ENCODE peak calls at places on chromosomes 5 and 9, in four cellular contexts. R is colonic mucosa, X is GM12865, M is fibroblast of the aortic adventitia. L is an unnamed sample.

GRCh38 chr5:93164690-93165089 is 416.3 kb downstream of the NR2F1-AS1 start:
- DNase-seq in R (no peak), X (no peak), M (peak), L (peak)

GRCh38 chr5:36607838-36608783 is 1.7 kb downstream of the SLC1A3 start:
- DNase-seq in R (no peak), X (no peak), M (peak), L (no peak)

GRCh38 chr5:96509721-96510383 is 76.8 kb upstream of the PCSK1 start:
- DNase-seq in R (no peak), X (no peak), M (peak), L (peak)

GRCh38 chr9:114430443-114430842 is 42.7 kb upstream of the AKNA start:
- DNase-seq in R (no peak), X (no peak), M (no peak), L (peak)

GRCh38 chr9:20170122-20170521 is 381.3 kb upstream of the SLC24A2 start:
- DNase-seq in R (no peak), X (no peak), M (no peak), L (no peak)

GRCh38 chr5:87302061-87302460 is 34.4 kb downstream of the RASA1 start:
- DNase-seq in R (no peak), X (no peak), M (peak), L (no peak)

GRCh38 chr9:128892223-128892892 is 10.4 kb downstream of the LRRC8A start:
- DNase-seq in R (peak), X (no peak), M (peak), L (peak)

GRCh38 chr5:14445581-14446290 is 135.9 kb upstream of the OTULINL start:
- DNase-seq in R (no peak), X (no peak), M (peak), L (no peak)

GRCh38 chr5:62327627-62328026 is 21.6 kb downstream of the KIF2A start:
- DNase-seq in R (no peak), X (no peak), M (no peak), L (no peak)

GRCh38 chr5:11719888-11720481 is 184.3 kb downstream of the CTNND2 start:
- DNase-seq in R (peak), X (peak), M (no peak), L (no peak)

GRCh38 chr9:84600739-84601138 is 68.8 kb upstream of the NTRK2 start:
- DNase-seq in R (no peak), X (peak), M (no peak), L (no peak)

GRCh38 chr5:154654484-154655375 is 100.4 kb upstream of the LARP1 start:
- DNase-seq in R (no peak), X (no peak), M (peak), L (no peak)

GRCh38 chr5:90747175-90747574 is 188.6 kb downstream of the ADGRV1 start:
- DNase-seq in R (no peak), X (peak), M (no peak), L (no peak)

GRCh38 chr5:33230467-33231078 is 210.2 kb upstream of the TARS1 start:
- DNase-seq in R (no peak), X (no peak), M (peak), L (no peak)

GRCh38 chr5:152638996-152639552 is 234.0 kb upstream of the NMUR2 start:
- DNase-seq in R (no peak), X (no peak), M (no peak), L (no peak)

GRCh38 chr5:6236170-6236793 is 142.1 kb downstream of the MED10 start:
- DNase-seq in R (no peak), X (no peak), M (no peak), L (no peak)

GRCh38 chr9:122087406-122088200 is 5.5 kb downstream of the TTLL11 start:
- DNase-seq in R (no peak), X (no peak), M (peak), L (peak)

DNA sequence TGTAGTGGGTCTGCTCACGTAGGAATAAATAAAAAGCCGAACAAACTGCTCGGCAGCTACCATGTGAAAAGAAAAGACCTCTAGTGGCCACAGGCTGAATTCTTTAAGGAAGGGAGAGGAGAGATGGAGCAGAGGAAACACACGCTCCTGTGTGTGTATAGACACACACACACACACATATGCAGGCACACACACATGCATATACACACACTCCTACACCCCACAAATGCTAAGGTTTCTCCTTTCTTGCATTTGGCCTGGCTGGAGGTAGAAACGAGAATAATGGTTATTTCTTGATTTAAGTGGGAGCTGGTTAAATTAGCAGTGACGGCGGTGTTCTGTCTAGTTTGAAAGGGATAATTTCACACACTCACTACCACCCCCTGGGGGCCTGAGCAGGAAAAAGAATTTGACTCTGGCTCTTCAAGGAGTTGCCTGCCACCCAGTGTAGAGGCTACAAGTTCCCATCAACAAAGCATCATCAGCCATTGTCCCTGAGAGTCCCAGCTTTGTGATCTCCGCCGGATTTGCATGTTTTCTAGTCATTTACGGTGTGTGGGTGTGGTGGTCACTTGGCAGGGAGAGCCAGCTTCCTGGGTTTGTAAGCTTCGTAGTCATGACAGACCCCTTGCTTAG is at the start of gene INSYN2B:
- DNase-seq in R (peak), X (peak), M (peak), L (peak)
- H3K4me3 ChIP-seq in R (no peak), X (no peak), M (peak), L (peak)

DNA sequence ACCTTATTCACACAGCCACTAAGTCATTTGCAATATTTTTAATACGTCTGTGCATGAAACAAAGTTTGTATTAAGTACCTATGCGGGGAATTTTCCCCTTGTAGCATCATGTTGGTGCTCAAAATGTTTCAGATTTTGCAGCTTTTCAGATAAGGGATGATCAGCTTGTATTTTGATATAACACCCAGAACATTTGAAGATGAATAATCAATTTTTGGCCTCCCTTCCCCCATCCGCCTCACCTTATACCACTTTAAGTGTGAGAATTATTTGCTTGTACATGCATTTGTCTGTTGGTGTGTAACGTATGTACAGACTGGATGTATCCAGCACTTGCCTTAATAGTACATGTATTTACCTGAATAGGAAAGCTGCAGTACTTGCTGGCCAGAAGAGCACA is 1.7 kb downstream of the JAK2 start:
- DNase-seq in R (no peak), X (no peak), M (no peak), L (no peak)
- H3K4me3 ChIP-seq in R (peak), X (peak), M (peak), L (peak)

GRCh38 chr9:26746357-26747072 is 146.1 kb downstream of the CAAP1 start:
- DNase-seq in R (no peak), X (peak), M (peak), L (no peak)
- H3K4me3 ChIP-seq in R (no peak), X (no peak), M (no peak), L (no peak)

GRCh38 chr9:36163840-36164175 is 5.4 kb upstream of the CCIN start:
- DNase-seq in R (no peak), X (no peak), M (peak), L (peak)

GRCh38 chr9:36164361-36164760 is 4.8 kb upstream of the CCIN start:
- DNase-seq in R (no peak), X (no peak), M (no peak), L (peak)

GRCh38 chr9:36164989-36165388 is 4.2 kb upstream of the CCIN start:
- DNase-seq in R (no peak), X (no peak), M (no peak), L (peak)

GRCh38 chr9:36166150-36166927 is 2.8 kb upstream of the CCIN start:
- DNase-seq in R (peak), X (peak), M (peak), L (peak)

DNA sequence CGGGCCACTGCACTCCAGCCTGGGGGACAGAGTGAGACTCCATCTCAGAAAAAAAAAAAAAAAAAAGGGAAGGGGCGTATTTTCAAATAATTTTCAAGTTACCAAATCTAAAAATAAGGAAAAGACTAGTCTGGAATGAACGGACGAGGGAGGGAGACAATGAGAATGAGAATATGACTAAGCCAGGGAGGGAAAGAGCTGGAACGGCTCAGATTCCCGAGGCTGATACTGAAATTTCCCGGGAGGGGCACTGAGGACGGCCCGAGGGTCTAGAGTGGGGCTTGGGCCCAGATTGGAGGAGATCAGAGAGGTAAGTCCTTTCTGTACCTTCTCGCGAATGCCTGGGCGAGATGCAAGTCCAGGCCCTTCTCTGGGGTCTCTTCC is 3.4 kb upstream of the CCIN start:
- DNase-seq in R (no peak), X (no peak), M (peak), L (peak)
- H3K4me3 ChIP-seq in R (peak), X (no peak), M (peak), L (peak)

GRCh38 chr9:23825143-23825531 is 903 bp downstream of the ELAVL2 start:
- DNase-seq in R (no peak), X (no peak), M (no peak), L (no peak)
- H3K4me3 ChIP-seq in R (peak), X (no peak), M (peak), L (no peak)

DNA sequence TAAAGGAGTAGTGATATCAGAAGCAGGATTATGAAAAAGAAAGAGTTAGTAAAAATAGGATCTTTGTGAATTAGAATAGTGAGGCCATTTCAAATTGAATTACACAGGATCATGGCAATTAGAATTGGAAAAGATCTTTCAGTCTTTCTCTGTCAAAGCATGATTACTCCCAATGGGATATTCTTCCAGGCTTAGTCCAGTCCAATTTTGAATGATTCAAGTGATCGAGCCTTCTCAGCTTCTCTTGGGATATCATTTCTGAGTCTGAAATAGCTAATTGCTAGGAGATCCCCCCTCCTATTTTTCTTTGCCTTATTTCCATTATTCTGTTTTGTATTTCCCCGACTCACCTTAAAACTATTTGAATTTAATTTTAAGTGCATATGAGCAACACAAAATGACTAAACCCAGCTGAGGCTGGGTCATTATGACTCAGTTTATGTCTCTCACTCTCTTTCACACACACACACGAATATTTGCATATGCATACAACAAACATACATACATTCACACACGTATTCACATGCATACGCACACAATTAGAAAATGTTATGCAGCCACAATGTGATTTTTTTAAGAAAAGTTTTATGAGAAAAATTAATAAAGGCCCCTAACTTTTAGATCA is 34.8 kb upstream of the EFNA5 start:
- DNase-seq in R (no peak), X (peak), M (peak), L (peak)
- H3K4me3 ChIP-seq in R (no peak), X (no peak), M (no peak), L (peak)

GRCh38 chr5:123450114-123450513 is 26.9 kb upstream of the CEP120 start:
- DNase-seq in R (no peak), X (peak), M (no peak), L (no peak)
- H3K4me3 ChIP-seq in R (no peak), X (no peak), M (no peak), L (no peak)

GRCh38 chr5:132828846-132829494 is 1.5 kb downstream of the SHROOM1 start:
- DNase-seq in R (peak), X (no peak), M (no peak), L (peak)
- H3K4me3 ChIP-seq in R (peak), X (no peak), M (peak), L (peak)

DNA sequence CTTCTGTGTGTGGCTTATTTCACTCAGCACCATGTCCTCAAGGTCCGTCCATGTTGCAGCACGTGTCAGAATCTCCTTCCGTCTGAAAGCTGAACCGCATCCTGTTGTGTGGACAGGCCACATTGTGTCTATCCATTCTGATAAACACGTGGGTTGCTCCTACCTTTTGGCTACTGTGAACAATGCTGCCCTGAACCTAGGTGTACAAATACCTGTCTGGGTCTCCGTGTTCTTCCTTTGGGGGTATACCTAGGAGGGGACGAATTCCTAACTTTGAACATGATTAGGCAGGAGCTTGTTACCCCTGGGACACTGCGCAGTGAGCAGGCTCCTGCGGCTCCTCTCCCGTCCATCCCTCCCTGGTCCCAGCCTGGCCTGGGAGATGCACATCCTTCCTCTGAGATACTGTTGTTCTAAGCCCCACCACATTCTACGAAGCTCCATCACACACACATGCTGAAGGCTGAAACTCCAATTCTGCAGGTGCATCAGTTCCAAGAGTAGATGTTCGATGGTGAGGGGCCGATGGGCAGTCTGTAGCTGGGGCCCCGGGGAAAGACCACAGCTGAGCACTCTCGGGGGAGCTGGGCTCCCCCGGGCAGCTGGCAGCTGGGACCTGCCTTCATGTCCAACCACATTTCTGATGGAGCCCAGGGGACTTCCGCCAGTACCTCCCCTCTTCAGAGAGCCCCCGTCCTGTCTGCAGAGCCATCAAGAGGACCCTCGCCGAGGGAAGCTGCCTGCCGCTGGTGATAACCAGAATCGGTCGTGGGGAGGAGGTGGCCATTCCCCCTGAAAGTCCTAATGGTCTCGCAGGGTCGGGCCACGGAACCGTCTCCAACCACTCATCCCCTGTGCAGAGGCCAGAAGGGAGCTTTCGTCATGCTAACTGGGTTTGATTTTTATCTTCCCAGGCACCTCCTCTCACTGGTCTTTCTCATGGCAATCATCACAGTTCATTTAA is 120.9 kb downstream of the COL23A1 start:
- DNase-seq in R (no peak), X (no peak), M (no peak), L (no peak)
- H3K4me3 ChIP-seq in R (no peak), X (no peak), M (no peak), L (no peak)

DNA sequence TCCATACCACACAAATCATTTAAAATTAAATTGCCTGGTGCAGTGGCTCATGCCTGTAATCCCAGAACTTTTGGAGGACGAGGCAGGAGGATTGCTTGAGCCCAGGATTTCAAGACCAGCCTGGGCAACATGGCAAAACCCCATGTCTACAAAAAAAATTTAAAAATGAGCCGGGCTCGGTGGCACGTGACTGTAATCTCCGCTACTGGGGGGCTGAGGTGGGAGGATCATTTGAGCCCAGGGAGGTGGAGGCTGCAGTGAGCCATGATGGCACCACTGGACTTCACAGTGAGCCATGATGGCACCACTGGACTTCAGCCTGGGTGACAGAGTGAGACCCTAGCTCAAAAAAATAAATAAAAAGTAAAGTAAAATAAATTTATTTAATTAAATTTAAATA is 40.9 kb downstream of the LYRM7 start:
- DNase-seq in R (no peak), X (peak), M (no peak), L (no peak)
- H3K4me3 ChIP-seq in R (no peak), X (peak), M (no peak), L (no peak)